ENCODE peak calls at places on chromosome X, in six cellular contexts. W is naive thymus-derived CD4-positive, alpha-beta T cell; V is body of pancreas; E is tibial nerve; C is colonic mucosa; U is psoas muscle. D is an unnamed sample.
A peak's percentile ranks its signal among the peaks of the same experiment; 100 is the strongest.

GRCh38 chrX:70033348-70033747 is 16.4 kb downstream of the AWAT2 start:
- DNase-seq in W (peak; percentile 7), C (peak; percentile 20), U (no peak), V (no peak), E (no peak), D (no peak)

GRCh38 chrX:12819231-12819630 is 28.0 kb downstream of the PRPS2 start:
- DNase-seq in U (no peak), V (no peak), E (no peak), C (no peak), W (no peak), D (no peak)

GRCh38 chrX:147072747-147073146 is 258.2 kb upstream of the CXorf51A start:
- DNase-seq in C (no peak), V (no peak), W (no peak), E (no peak), U (no peak), D (no peak)

GRCh38 chrX:84064164-84064563 is 123.8 kb downstream of the RPS6KA6 start:
- DNase-seq in U (no peak), E (no peak), V (no peak), C (no peak), W (no peak), D (no peak)

GRCh38 chrX:35382966-35383365 is 415.2 kb upstream of the MAGEB16 start:
- DNase-seq in C (no peak), W (no peak), V (no peak), U (no peak), E (no peak), D (no peak)

GRCh38 chrX:68045008-68045577 is 388.2 kb downstream of the OPHN1 start:
- DNase-seq in U (no peak), W (no peak), V (no peak), C (no peak), E (no peak), D (no peak)

GRCh38 chrX:145405012-145405411 is 157.7 kb downstream of the SPANXN1 start:
- DNase-seq in U (no peak), V (peak; percentile 16), W (peak; percentile 1), C (peak; percentile 23), E (no peak), D (no peak)

GRCh38 chrX:104253567-104254441 is 929 bp downstream of the ESX1 start:
- DNase-seq in E (no peak), V (no peak), C (no peak), W (no peak), U (no peak), D (no peak)

GRCh38 chrX:9878141-9878875 is 88.8 kb upstream of the CLDN34 start:
- DNase-seq in V (no peak), U (no peak), W (no peak), E (no peak), C (no peak), D (no peak)

GRCh38 chrX:107659768-107660167 is 31.5 kb downstream of the PRPS1 start:
- DNase-seq in V (no peak), U (no peak), E (no peak), C (no peak), W (peak; percentile 42), D (no peak)

GRCh38 chrX:139094671-139095592 is 383.4 kb upstream of the FGF13 start:
- DNase-seq in U (no peak), V (no peak), E (no peak), C (no peak), W (no peak), D (no peak)

GRCh38 chrX:57951666-57952319 is 41.5 kb upstream of the ZXDA start:
- DNase-seq in U (peak; percentile 44), W (no peak), E (no peak), V (no peak), C (no peak), D (no peak)

GRCh38 chrX:9493936-9494335 is 29.1 kb downstream of the TBL1X start:
- DNase-seq in U (no peak), E (no peak), C (no peak), V (no peak), W (no peak), D (no peak)

GRCh38 chrX:136039485-136039884 is 54.2 kb downstream of the SLC9A6 start:
- DNase-seq in W (no peak), V (no peak), C (no peak), U (no peak), E (no peak), D (no peak)

GRCh38 chrX:40172169-40172979 is 74.6 kb upstream of the BCOR start:
- DNase-seq in V (peak; percentile 58), C (peak; percentile 69), U (peak; percentile 84), W (peak; percentile 17), E (no peak), D (no peak)

GRCh38 chrX:40174594-40175415 is 77.0 kb upstream of the BCOR start:
- DNase-seq in U (peak; percentile 73), V (peak; percentile 52), E (no peak), W (peak; percentile 21), C (peak; percentile 48), D (no peak)

GRCh38 chrX:40173662-40174593 is 76.2 kb upstream of the BCOR start:
- DNase-seq in U (peak; percentile 56), C (peak; percentile 52), W (peak; percentile 42), E (no peak), V (peak; percentile 47), D (no peak)

GRCh38 chrX:40171513-40172168 is 73.9 kb upstream of the BCOR start:
- DNase-seq in V (no peak), E (no peak), U (peak; percentile 65), W (peak; percentile 39), C (peak; percentile 27), D (no peak)

DNA sequence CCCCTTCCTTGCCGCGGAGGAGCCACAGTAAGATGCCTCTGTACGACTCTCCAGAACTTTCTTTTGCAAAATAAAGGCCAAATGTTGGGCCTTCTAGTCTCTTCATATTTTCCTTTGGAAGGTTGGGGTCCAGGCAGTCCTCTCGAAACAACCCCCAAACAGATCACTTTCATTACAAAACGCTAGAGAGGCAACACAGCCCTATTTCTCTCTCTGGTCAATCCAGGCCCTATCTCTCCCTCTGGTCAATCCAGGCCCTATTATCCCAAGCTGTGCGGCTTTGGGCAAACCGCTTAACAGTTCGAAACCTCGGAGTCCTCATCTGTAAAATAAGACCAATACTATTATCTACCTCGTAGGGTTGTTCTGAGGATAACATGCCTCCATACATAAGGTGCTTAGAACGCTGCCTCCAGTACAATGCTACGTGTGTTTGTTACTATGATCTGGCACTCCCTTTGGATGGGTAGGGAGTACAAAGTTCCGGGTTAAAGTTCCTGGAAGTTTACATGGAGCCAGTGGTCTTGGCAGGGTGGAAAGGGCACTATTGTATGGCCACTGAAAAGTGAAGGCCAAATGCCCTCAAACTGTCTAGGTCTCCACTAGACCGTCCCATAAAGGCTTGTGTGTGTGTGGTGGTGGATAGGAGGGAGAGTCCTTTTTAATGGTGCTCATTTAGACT is 75.4 kb upstream of the BCOR start:
- DNase-seq in U (no peak), C (peak; percentile 32), E (no peak), V (no peak), W (no peak), D (no peak)
- H3K9me3 ChIP-seq in U (no peaks in the 10 kb centered on the region), C (no peaks in the 10 kb centered on the region), E (no peaks in the 10 kb centered on the region), V (no peaks in the 10 kb centered on the region), W (no peaks in the 10 kb centered on the region), D (no peaks in the 10 kb centered on the region)

GRCh38 chrX:18896680-18897544 is 87.0 kb downstream of the PHKA2 start:
- DNase-seq in W (no peak), E (no peak), C (no peak), V (no peak), U (no peak), D (no peak)
- H3K9me3 ChIP-seq in W (no peaks in the 10 kb centered on the region), E (no peaks in the 10 kb centered on the region), C (no peaks in the 10 kb centered on the region), V (no peaks in the 10 kb centered on the region), U (no peaks in the 10 kb centered on the region), D (no peaks in the 10 kb centered on the region)

DNA sequence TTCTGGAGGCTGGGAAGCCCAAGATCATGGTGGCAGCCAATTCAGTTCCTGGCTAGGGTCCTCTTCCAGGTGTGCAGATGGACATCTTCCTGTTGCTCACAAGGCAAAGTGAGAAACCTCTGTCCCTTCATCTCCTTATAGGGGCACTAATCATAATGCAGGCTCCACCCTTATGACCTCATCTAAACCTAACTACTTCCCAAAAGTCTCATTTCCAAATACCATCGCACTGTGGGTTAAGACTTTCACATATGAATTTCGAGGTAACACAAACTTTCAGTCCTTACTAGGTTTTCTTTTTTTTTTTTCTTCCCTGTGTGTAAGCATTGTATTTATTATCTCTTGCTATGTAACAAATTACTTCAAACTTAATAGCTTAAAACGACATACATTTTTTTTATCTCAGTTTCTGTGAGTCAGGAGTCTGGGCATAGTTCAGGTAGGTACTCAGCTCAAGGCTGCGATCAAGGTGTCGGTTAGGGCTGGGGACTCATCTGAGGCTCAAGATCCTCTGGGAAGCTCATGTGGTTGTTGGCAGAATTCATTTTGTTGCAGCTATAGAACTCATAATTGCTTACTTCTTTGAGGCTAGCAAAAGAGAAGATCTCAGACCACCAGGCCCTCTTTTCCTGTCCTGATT is 204.7 kb upstream of the STK26 start:
- DNase-seq in V (no peak), U (no peak), W (no peak), C (no peak), E (no peak), D (no peak)
- H3K9me3 ChIP-seq in V (no peaks in the 10 kb centered on the region), U (no peaks in the 10 kb centered on the region), W (no peaks in the 10 kb centered on the region), C (no peaks in the 10 kb centered on the region), E (no peaks in the 10 kb centered on the region), D (no peaks in the 10 kb centered on the region)

GRCh38 chrX:71637253-71637618 is 18.9 kb upstream of the CXCR3 start:
- DNase-seq in C (no peak), W (no peak), U (no peak), E (no peak), V (no peak), D (no peak)

GRCh38 chrX:71637848-71638247 is 19.5 kb upstream of the CXCR3 start:
- DNase-seq in W (no peak), U (no peak), V (no peak), E (no peak), C (no peak), D (no peak)

GRCh38 chrX:71638409-71638808 is 20.1 kb upstream of the CXCR3 start:
- DNase-seq in E (no peak), U (no peak), V (no peak), W (no peak), C (no peak), D (no peak)

GRCh38 chrX:71634366-71634765 is 16.1 kb upstream of the CXCR3 start:
- DNase-seq in E (no peak), W (no peak), C (no peak), U (peak; percentile 68), V (no peak), D (no peak)

DNA sequence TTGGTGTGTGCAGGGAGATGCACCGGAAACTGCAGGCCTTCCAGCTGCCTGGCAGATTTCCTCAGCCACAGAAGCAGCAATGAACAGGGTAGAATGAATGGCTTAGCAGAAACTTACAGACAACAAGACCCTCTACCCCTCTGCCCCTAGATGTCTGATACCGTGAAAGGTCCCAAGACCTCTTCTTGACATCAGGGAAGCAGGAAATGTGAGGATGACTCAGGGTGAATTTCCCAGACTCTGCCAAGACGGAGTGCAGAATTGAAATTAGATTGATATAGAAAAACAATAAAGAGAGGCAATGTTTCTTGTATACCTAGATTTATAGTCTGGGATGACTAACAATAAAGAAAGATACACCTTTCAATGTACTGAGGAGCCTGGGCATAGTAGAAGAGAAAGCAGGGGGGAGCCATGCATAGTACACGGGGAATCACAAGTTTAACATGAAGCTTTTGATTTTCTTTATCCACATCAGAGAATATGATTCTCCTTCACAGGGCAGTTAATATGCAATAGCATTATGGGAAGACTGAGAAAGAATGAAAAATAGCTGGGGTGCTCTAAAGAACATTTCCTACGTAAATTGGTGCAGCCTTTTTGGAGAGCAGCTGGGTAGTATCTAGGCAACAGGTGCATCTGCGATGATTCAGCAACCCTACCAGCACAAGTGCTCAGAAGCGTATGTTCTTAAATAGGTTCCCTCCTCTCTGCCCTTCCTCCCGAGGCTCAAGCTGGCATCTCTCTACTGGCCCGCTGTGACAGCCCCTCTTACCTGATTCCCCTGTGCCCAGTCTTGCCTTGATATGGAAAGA is 18.3 kb upstream of the CXCR3 start:
- DNase-seq in C (no peak), E (no peak), V (no peak), U (no peak), W (no peak), D (no peak)
- H3K9me3 ChIP-seq in C (no peaks in the 10 kb centered on the region), E (no peaks in the 10 kb centered on the region), V (no peaks in the 10 kb centered on the region), U (no peaks in the 10 kb centered on the region), W (no peaks in the 10 kb centered on the region), D (no peaks in the 10 kb centered on the region)